ENCODE peak calls at places on chromosomes 16 and 17, in nine cellular contexts. One of them, this sample, is unnamed.

GRCh38 chr17:1481736-1482135 is 10.8 kb downstream of the MYO1C start:
- DNase-seq in nephron progenitor cell: no peak
- DNase-seq in thoracic aorta: no peak
- DNase-seq in fibroblast of mammary gland: peak
- DNase-seq in cardiac fibroblast: no peak
- DNase-seq in A549: no peak
- DNase-seq in kidney epithelial cell: no peak
- DNase-seq in progenitor cell of endocrine pancreas: no peak
- DNase-seq in ascending aorta: no peak
- DNase-seq in this sample: no peak

GRCh38 chr17:7838291-7839075 is 4.5 kb downstream of the KDM6B start:
- DNase-seq in nephron progenitor cell: peak
- DNase-seq in thoracic aorta: no peak
- DNase-seq in fibroblast of mammary gland: peak
- DNase-seq in cardiac fibroblast: peak
- DNase-seq in A549: peak
- DNase-seq in kidney epithelial cell: no peak
- DNase-seq in progenitor cell of endocrine pancreas: no peak
- DNase-seq in ascending aorta: no peak
- DNase-seq in this sample: no peak

GRCh38 chr17:78131172-78132085 is 858 bp downstream of the TMC8 start:
- DNase-seq in nephron progenitor cell: no peak
- DNase-seq in thoracic aorta: no peak
- DNase-seq in fibroblast of mammary gland: no peak
- DNase-seq in cardiac fibroblast: no peak
- DNase-seq in A549: no peak
- DNase-seq in kidney epithelial cell: no peak
- DNase-seq in progenitor cell of endocrine pancreas: no peak
- DNase-seq in ascending aorta: no peak
- DNase-seq in this sample: no peak

GRCh38 chr17:2259769-2260536 is 43.6 kb downstream of the SMG6 start:
- DNase-seq in nephron progenitor cell: no peak
- DNase-seq in thoracic aorta: no peak
- DNase-seq in fibroblast of mammary gland: peak
- DNase-seq in cardiac fibroblast: peak
- DNase-seq in A549: no peak
- DNase-seq in kidney epithelial cell: no peak
- DNase-seq in progenitor cell of endocrine pancreas: no peak
- DNase-seq in ascending aorta: no peak
- DNase-seq in this sample: no peak

GRCh38 chr17:49433000-49433694 is 18.5 kb upstream of the PHB1 start:
- DNase-seq in nephron progenitor cell: no peak
- DNase-seq in thoracic aorta: no peak
- DNase-seq in fibroblast of mammary gland: no peak
- DNase-seq in cardiac fibroblast: no peak
- DNase-seq in A549: no peak
- DNase-seq in kidney epithelial cell: no peak
- DNase-seq in progenitor cell of endocrine pancreas: no peak
- DNase-seq in ascending aorta: no peak
- DNase-seq in this sample: no peak

GRCh38 chr17:81097134-81097942 is 62.4 kb downstream of the BAIAP2 start:
- DNase-seq in nephron progenitor cell: peak
- DNase-seq in thoracic aorta: peak
- DNase-seq in fibroblast of mammary gland: peak
- DNase-seq in cardiac fibroblast: peak
- DNase-seq in A549: peak
- DNase-seq in kidney epithelial cell: no peak
- DNase-seq in progenitor cell of endocrine pancreas: peak
- DNase-seq in ascending aorta: peak
- DNase-seq in this sample: peak

GRCh38 chr16:89004209-89004831 is 27.3 kb upstream of the CBFA2T3 start:
- DNase-seq in nephron progenitor cell: no peak
- DNase-seq in thoracic aorta: no peak
- DNase-seq in fibroblast of mammary gland: no peak
- DNase-seq in cardiac fibroblast: no peak
- DNase-seq in A549: no peak
- DNase-seq in kidney epithelial cell: no peak
- DNase-seq in progenitor cell of endocrine pancreas: no peak
- DNase-seq in ascending aorta: no peak
- DNase-seq in this sample: no peak

GRCh38 chr16:48499822-48500440 is 110.0 kb downstream of the N4BP1 start:
- DNase-seq in nephron progenitor cell: no peak
- DNase-seq in thoracic aorta: no peak
- DNase-seq in fibroblast of mammary gland: peak
- DNase-seq in cardiac fibroblast: peak
- DNase-seq in A549: peak
- DNase-seq in kidney epithelial cell: peak
- DNase-seq in progenitor cell of endocrine pancreas: no peak
- DNase-seq in ascending aorta: peak
- DNase-seq in this sample: no peak

GRCh38 chr16:84196727-84197486 is 6.0 kb downstream of the ADAD2 start:
- DNase-seq in nephron progenitor cell: no peak
- DNase-seq in thoracic aorta: no peak
- DNase-seq in fibroblast of mammary gland: no peak
- DNase-seq in cardiac fibroblast: no peak
- DNase-seq in A549: no peak
- DNase-seq in kidney epithelial cell: no peak
- DNase-seq in progenitor cell of endocrine pancreas: no peak
- DNase-seq in ascending aorta: no peak
- DNase-seq in this sample: peak

GRCh38 chr16:9090101-9090959 is 1.1 kb upstream of the HAPSTR1 start:
- DNase-seq in nephron progenitor cell: peak
- DNase-seq in thoracic aorta: no peak
- DNase-seq in fibroblast of mammary gland: no peak
- DNase-seq in cardiac fibroblast: no peak
- DNase-seq in A549: no peak
- DNase-seq in kidney epithelial cell: no peak
- DNase-seq in progenitor cell of endocrine pancreas: peak
- DNase-seq in ascending aorta: peak
- DNase-seq in this sample: peak

GRCh38 chr17:76578376-76578775 is 7.3 kb downstream of the ST6GALNAC2 start:
- DNase-seq in nephron progenitor cell: no peak
- DNase-seq in thoracic aorta: no peak
- DNase-seq in fibroblast of mammary gland: no peak
- DNase-seq in cardiac fibroblast: peak
- DNase-seq in A549: no peak
- DNase-seq in kidney epithelial cell: no peak
- DNase-seq in progenitor cell of endocrine pancreas: no peak
- DNase-seq in ascending aorta: no peak
- DNase-seq in this sample: no peak

DNA sequence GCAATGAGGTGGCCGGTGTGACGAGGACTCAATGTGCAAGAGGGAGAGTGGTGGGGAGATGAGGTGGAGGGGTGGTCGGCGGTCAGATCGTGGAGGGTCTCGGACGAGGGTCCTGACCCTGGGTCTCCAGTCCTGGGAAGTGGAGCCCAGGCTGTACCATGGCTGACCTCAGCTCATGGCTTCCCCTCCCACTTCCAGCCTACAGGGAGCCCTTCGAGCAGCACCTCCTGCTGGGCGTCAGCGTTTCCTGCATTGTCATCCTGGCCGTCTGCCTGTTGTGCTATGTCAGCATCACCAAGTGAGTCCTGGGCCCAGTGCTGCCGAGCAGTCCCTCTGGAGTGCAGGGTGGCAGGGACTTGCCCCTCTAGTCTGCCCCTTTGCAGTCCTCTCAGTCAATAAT is 41.8 kb downstream of the IL4R start:
- DNase-seq in nephron progenitor cell: peak
- DNase-seq in thoracic aorta: no peak
- DNase-seq in fibroblast of mammary gland: peak
- DNase-seq in cardiac fibroblast: peak
- DNase-seq in A549: peak
- DNase-seq in kidney epithelial cell: no peak
- DNase-seq in progenitor cell of endocrine pancreas: no peak
- DNase-seq in ascending aorta: no peak
- DNase-seq in this sample: no peak
- TF ChIP-seq CTCF in nephron progenitor cell: no peak
- TF ChIP-seq CTCF in thoracic aorta: no peak
- TF ChIP-seq CTCF in fibroblast of mammary gland: peak
- TF ChIP-seq CTCF in cardiac fibroblast: peak
- TF ChIP-seq CTCF in A549: peak
- TF ChIP-seq CTCF in kidney epithelial cell: peak
- TF ChIP-seq CTCF in progenitor cell of endocrine pancreas: peak
- TF ChIP-seq CTCF in ascending aorta: peak
- TF ChIP-seq CTCF in this sample: no peak

DNA sequence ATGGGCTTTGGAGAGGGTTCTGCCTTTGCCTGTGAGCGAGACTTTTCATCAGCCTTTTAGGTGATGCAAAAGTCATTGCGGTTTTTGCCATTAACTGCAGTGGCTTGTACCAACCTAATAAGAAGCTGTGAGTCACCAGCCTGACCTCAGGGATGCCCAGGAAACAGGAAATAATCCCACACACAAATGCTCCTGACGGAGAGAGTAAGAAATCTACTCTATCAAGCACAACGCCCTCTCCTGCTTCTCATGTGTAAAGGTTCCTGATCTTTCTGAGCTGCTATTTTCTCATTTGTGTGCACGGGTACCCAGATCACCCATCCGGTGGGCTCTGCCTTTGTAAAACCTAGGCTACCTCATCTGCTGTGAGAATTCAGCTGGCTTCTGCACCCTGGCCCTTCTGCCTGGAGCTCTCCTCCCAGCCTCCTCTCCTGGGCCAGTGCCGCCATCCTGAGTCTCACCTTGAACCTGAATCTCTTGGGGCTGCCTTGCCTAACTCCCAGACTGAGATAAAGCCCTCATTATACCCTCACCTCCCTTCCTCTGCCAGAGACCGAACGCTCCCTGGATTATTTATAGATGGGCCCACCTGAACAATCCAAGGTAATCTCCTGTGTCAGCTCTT is 299.7 kb downstream of the C16orf95 start:
- DNase-seq in nephron progenitor cell: no peak
- DNase-seq in thoracic aorta: no peak
- DNase-seq in fibroblast of mammary gland: peak
- DNase-seq in cardiac fibroblast: peak
- DNase-seq in A549: peak
- DNase-seq in kidney epithelial cell: peak
- DNase-seq in progenitor cell of endocrine pancreas: no peak
- DNase-seq in ascending aorta: no peak
- DNase-seq in this sample: no peak
- TF ChIP-seq CTCF in nephron progenitor cell: no peak
- TF ChIP-seq CTCF in thoracic aorta: no peak
- TF ChIP-seq CTCF in fibroblast of mammary gland: peak
- TF ChIP-seq CTCF in cardiac fibroblast: peak
- TF ChIP-seq CTCF in A549: peak
- TF ChIP-seq CTCF in kidney epithelial cell: peak
- TF ChIP-seq CTCF in progenitor cell of endocrine pancreas: peak
- TF ChIP-seq CTCF in ascending aorta: no peak
- TF ChIP-seq CTCF in this sample: no peak

GRCh38 chr16:2980227-2981176 is at the start of gene PKMYT1:
- DNase-seq in nephron progenitor cell: peak
- DNase-seq in thoracic aorta: no peak
- DNase-seq in fibroblast of mammary gland: peak
- DNase-seq in cardiac fibroblast: peak
- DNase-seq in A549: peak
- DNase-seq in kidney epithelial cell: no peak
- DNase-seq in progenitor cell of endocrine pancreas: peak
- DNase-seq in ascending aorta: peak
- DNase-seq in this sample: peak

GRCh38 chr16:2977440-2977839 is 2.8 kb downstream of the PKMYT1 start:
- DNase-seq in nephron progenitor cell: no peak
- DNase-seq in thoracic aorta: no peak
- DNase-seq in fibroblast of mammary gland: no peak
- DNase-seq in cardiac fibroblast: no peak
- DNase-seq in A549: no peak
- DNase-seq in kidney epithelial cell: no peak
- DNase-seq in progenitor cell of endocrine pancreas: no peak
- DNase-seq in ascending aorta: no peak
- DNase-seq in this sample: no peak

GRCh38 chr16:2981899-2982250 is 1.6 kb upstream of the PKMYT1 start:
- DNase-seq in nephron progenitor cell: no peak
- DNase-seq in thoracic aorta: no peak
- DNase-seq in fibroblast of mammary gland: no peak
- DNase-seq in cardiac fibroblast: no peak
- DNase-seq in A549: no peak
- DNase-seq in kidney epithelial cell: no peak
- DNase-seq in progenitor cell of endocrine pancreas: no peak
- DNase-seq in ascending aorta: no peak
- DNase-seq in this sample: no peak

GRCh38 chr16:2981177-2981898 is 1.1 kb upstream of the PKMYT1 start:
- DNase-seq in nephron progenitor cell: no peak
- DNase-seq in thoracic aorta: no peak
- DNase-seq in fibroblast of mammary gland: no peak
- DNase-seq in cardiac fibroblast: no peak
- DNase-seq in A549: no peak
- DNase-seq in kidney epithelial cell: no peak
- DNase-seq in progenitor cell of endocrine pancreas: no peak
- DNase-seq in ascending aorta: no peak
- DNase-seq in this sample: no peak

GRCh38 chr16:2979669-2980226 is 498 bp downstream of the PKMYT1 start:
- DNase-seq in nephron progenitor cell: peak
- DNase-seq in thoracic aorta: no peak
- DNase-seq in fibroblast of mammary gland: no peak
- DNase-seq in cardiac fibroblast: no peak
- DNase-seq in A549: no peak
- DNase-seq in kidney epithelial cell: no peak
- DNase-seq in progenitor cell of endocrine pancreas: no peak
- DNase-seq in ascending aorta: no peak
- DNase-seq in this sample: no peak
- TF ChIP-seq CTCF in nephron progenitor cell: no peak
- TF ChIP-seq CTCF in thoracic aorta: no peak
- TF ChIP-seq CTCF in fibroblast of mammary gland: no peak
- TF ChIP-seq CTCF in cardiac fibroblast: no peak
- TF ChIP-seq CTCF in A549: no peak
- TF ChIP-seq CTCF in kidney epithelial cell: no peak
- TF ChIP-seq CTCF in progenitor cell of endocrine pancreas: no peak
- TF ChIP-seq CTCF in ascending aorta: no peak
- TF ChIP-seq CTCF in this sample: no peak

GRCh38 chr17:73821665-73822064 is 177.4 kb upstream of the SDK2 start:
- DNase-seq in nephron progenitor cell: no peak
- DNase-seq in thoracic aorta: no peak
- DNase-seq in fibroblast of mammary gland: peak
- DNase-seq in cardiac fibroblast: no peak
- DNase-seq in A549: no peak
- DNase-seq in kidney epithelial cell: no peak
- DNase-seq in progenitor cell of endocrine pancreas: no peak
- DNase-seq in ascending aorta: no peak
- DNase-seq in this sample: no peak

GRCh38 chr17:73822371-73822770 is 178.1 kb upstream of the SDK2 start:
- DNase-seq in nephron progenitor cell: no peak
- DNase-seq in thoracic aorta: no peak
- DNase-seq in fibroblast of mammary gland: no peak
- DNase-seq in cardiac fibroblast: no peak
- DNase-seq in A549: no peak
- DNase-seq in kidney epithelial cell: no peak
- DNase-seq in progenitor cell of endocrine pancreas: no peak
- DNase-seq in ascending aorta: no peak
- DNase-seq in this sample: no peak

GRCh38 chr17:73819440-73820395 is 175.5 kb upstream of the SDK2 start:
- DNase-seq in nephron progenitor cell: no peak
- DNase-seq in thoracic aorta: no peak
- DNase-seq in fibroblast of mammary gland: no peak
- DNase-seq in cardiac fibroblast: no peak
- DNase-seq in A549: no peak
- DNase-seq in kidney epithelial cell: no peak
- DNase-seq in progenitor cell of endocrine pancreas: no peak
- DNase-seq in ascending aorta: no peak
- DNase-seq in this sample: no peak

GRCh38 chr17:73823684-73824083 is 179.4 kb upstream of the SDK2 start:
- DNase-seq in nephron progenitor cell: no peak
- DNase-seq in thoracic aorta: no peak
- DNase-seq in fibroblast of mammary gland: no peak
- DNase-seq in cardiac fibroblast: no peak
- DNase-seq in A549: no peak
- DNase-seq in kidney epithelial cell: no peak
- DNase-seq in progenitor cell of endocrine pancreas: no peak
- DNase-seq in ascending aorta: no peak
- DNase-seq in this sample: no peak

GRCh38 chr17:73820686-73821448 is 176.6 kb upstream of the SDK2 start:
- DNase-seq in nephron progenitor cell: peak
- DNase-seq in thoracic aorta: no peak
- DNase-seq in fibroblast of mammary gland: peak
- DNase-seq in cardiac fibroblast: no peak
- DNase-seq in A549: no peak
- DNase-seq in kidney epithelial cell: no peak
- DNase-seq in progenitor cell of endocrine pancreas: no peak
- DNase-seq in ascending aorta: no peak
- DNase-seq in this sample: no peak
- TF ChIP-seq CTCF in nephron progenitor cell: peak
- TF ChIP-seq CTCF in thoracic aorta: no peak
- TF ChIP-seq CTCF in fibroblast of mammary gland: peak
- TF ChIP-seq CTCF in cardiac fibroblast: no peak
- TF ChIP-seq CTCF in A549: no peak
- TF ChIP-seq CTCF in kidney epithelial cell: no peak
- TF ChIP-seq CTCF in progenitor cell of endocrine pancreas: peak
- TF ChIP-seq CTCF in ascending aorta: no peak
- TF ChIP-seq CTCF in this sample: no peak